ENCODE peak calls at places on chromosome 15, in four cellular contexts. One of them, this sample, is unnamed.

GRCh38 chr15:92306662-92307061 is 87.0 kb upstream of the ST8SIA2 start:
- DNase-seq in RWPE2: no peak
- DNase-seq in natural killer cell: no peak
- DNase-seq in mucosa of descending colon: no peak
- DNase-seq in this sample: no peak

GRCh38 chr15:64693134-64693533 is 82.3 kb downstream of the RBPMS2 start:
- DNase-seq in RWPE2: no peak
- DNase-seq in natural killer cell: no peak
- DNase-seq in mucosa of descending colon: no peak
- DNase-seq in this sample: peak

GRCh38 chr15:81293728-81294500 is 30.0 kb downstream of the STARD5 start:
- DNase-seq in RWPE2: no peak
- DNase-seq in natural killer cell: peak
- DNase-seq in mucosa of descending colon: peak
- DNase-seq in this sample: no peak

GRCh38 chr15:68379759-68380290 is 52.1 kb downstream of the ITGA11 start:
- DNase-seq in RWPE2: peak
- DNase-seq in natural killer cell: no peak
- DNase-seq in mucosa of descending colon: no peak
- DNase-seq in this sample: no peak

GRCh38 chr15:91208366-91208765 is 108.3 kb downstream of the SV2B start:
- DNase-seq in RWPE2: no peak
- DNase-seq in natural killer cell: no peak
- DNase-seq in mucosa of descending colon: no peak
- DNase-seq in this sample: no peak

GRCh38 chr15:88574646-88575045 is 28.2 kb upstream of the DET1 start:
- DNase-seq in RWPE2: no peak
- DNase-seq in natural killer cell: no peak
- DNase-seq in mucosa of descending colon: no peak
- DNase-seq in this sample: no peak

GRCh38 chr15:59281699-59282098 is 75.1 kb downstream of the LDHAL6B start:
- DNase-seq in RWPE2: no peak
- DNase-seq in natural killer cell: no peak
- DNase-seq in mucosa of descending colon: no peak
- DNase-seq in this sample: no peak

GRCh38 chr15:25848769-25849430 is 14.2 kb downstream of the ATP10A start:
- DNase-seq in RWPE2: no peak
- DNase-seq in natural killer cell: no peak
- DNase-seq in mucosa of descending colon: no peak
- DNase-seq in this sample: no peak

GRCh38 chr15:80483656-80484055 is 79.5 kb downstream of the ARNT2 start:
- DNase-seq in RWPE2: no peak
- DNase-seq in natural killer cell: no peak
- DNase-seq in mucosa of descending colon: no peak
- DNase-seq in this sample: no peak

GRCh38 chr15:70200511-70200991 is 102.8 kb upstream of the TLE3 start:
- DNase-seq in RWPE2: peak
- DNase-seq in natural killer cell: no peak
- DNase-seq in mucosa of descending colon: no peak
- DNase-seq in this sample: peak

GRCh38 chr15:67300266-67300914 is 45.8 kb downstream of the IQCH start:
- DNase-seq in RWPE2: no peak
- DNase-seq in natural killer cell: no peak
- DNase-seq in mucosa of descending colon: no peak
- DNase-seq in this sample: no peak

GRCh38 chr15:67307156-67307555 is 52.6 kb downstream of the IQCH start:
- DNase-seq in RWPE2: no peak
- DNase-seq in natural killer cell: no peak
- DNase-seq in mucosa of descending colon: no peak
- DNase-seq in this sample: no peak

GRCh38 chr15:67304778-67305177 is 50.2 kb downstream of the IQCH start:
- DNase-seq in RWPE2: no peak
- DNase-seq in natural killer cell: no peak
- DNase-seq in mucosa of descending colon: no peak
- DNase-seq in this sample: no peak

GRCh38 chr15:67305506-67305905 is 50.9 kb downstream of the IQCH start:
- DNase-seq in RWPE2: no peak
- DNase-seq in natural killer cell: no peak
- DNase-seq in mucosa of descending colon: no peak
- DNase-seq in this sample: no peak

DNA sequence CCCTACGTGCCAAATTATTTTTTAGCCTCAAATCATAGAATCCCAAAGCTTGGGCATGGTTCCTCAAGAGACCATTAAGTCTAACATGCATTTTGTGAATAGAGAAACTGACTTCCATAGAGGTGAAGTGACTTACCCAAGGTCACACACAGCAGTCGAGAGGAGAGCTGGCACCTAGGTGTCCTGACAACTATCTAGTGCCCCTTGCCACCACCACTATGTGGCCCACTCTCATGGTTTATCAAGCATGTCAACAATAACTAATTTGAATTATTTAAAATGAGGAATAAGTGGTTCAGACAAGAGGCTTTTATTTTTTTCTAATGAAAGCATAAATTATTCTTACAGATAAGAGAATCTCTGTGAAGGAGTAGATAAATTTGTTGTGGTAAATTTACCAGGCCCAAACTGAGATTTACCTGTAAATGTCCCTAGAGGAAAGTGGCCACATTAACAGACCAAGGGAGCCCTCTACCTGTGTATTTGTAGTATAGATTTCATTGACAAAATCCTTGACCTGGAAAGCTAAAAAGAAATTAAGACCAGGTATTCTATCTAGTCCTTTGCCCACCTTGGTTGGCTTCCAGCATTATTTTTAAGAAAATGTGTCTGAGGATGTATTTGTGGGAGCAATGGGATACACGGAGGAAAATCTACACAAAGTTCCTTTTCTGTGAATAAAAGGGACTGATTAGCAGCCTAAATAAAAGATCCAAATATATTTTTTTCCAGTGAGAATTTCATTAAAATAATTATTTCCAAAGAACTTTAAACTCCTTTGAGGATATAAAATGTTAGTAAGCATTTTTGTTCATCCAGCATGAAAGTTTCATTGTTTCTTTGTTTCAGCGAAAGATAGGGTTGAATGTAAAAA is 49.1 kb downstream of the IQCH start:
- DNase-seq in RWPE2: no peak
- DNase-seq in natural killer cell: no peak
- DNase-seq in mucosa of descending colon: peak
- DNase-seq in this sample: no peak
- TF ChIP-seq CTCF in RWPE2: peak
- TF ChIP-seq CTCF in natural killer cell: peak
- TF ChIP-seq CTCF in mucosa of descending colon: no peak
- TF ChIP-seq CTCF in this sample: peak

DNA sequence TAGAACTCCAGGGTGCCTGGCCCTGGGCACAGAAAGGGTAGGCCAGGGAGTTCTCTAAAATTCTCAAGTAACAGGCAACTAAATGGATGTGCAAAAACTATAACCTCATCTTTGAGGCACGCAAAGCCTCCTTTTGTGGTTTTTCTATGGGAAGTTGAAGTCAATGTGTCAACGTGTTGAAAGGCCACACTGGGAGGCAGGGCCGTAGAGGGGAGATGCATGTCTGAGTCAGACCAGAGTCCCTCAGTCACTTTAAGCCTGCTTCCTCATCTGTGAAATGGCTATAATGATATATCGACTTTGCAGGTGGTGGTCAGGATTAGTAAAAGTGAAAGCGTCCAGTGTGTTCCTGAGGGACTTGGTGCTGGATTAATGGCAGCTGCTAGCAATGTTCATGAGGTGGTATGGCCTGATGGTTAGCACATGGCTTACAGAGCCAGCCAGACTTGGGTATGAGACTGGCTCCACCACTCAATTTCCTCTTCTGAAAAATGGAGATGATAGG is 17.0 kb downstream of the TGM5 start:
- DNase-seq in RWPE2: no peak
- DNase-seq in natural killer cell: no peak
- DNase-seq in mucosa of descending colon: no peak
- DNase-seq in this sample: no peak
- TF ChIP-seq CTCF in RWPE2: no peak
- TF ChIP-seq CTCF in natural killer cell: no peak
- TF ChIP-seq CTCF in mucosa of descending colon: no peak
- TF ChIP-seq CTCF in this sample: no peak

GRCh38 chr15:50773389-50773788 is 7.9 kb upstream of the SPPL2A start:
- DNase-seq in RWPE2: no peak
- DNase-seq in natural killer cell: no peak
- DNase-seq in mucosa of descending colon: no peak
- DNase-seq in this sample: no peak

GRCh38 chr15:50774450-50774849 is 8.9 kb upstream of the SPPL2A start:
- DNase-seq in RWPE2: no peak
- DNase-seq in natural killer cell: no peak
- DNase-seq in mucosa of descending colon: peak
- DNase-seq in this sample: no peak

GRCh38 chr15:50778089-50778488 is 12.6 kb upstream of the SPPL2A start:
- DNase-seq in RWPE2: no peak
- DNase-seq in natural killer cell: no peak
- DNase-seq in mucosa of descending colon: no peak
- DNase-seq in this sample: no peak

GRCh38 chr15:50777045-50777444 is 11.5 kb upstream of the SPPL2A start:
- DNase-seq in RWPE2: no peak
- DNase-seq in natural killer cell: no peak
- DNase-seq in mucosa of descending colon: no peak
- DNase-seq in this sample: no peak
- TF ChIP-seq CTCF in RWPE2: no peak
- TF ChIP-seq CTCF in natural killer cell: no peak
- TF ChIP-seq CTCF in mucosa of descending colon: no peak
- TF ChIP-seq CTCF in this sample: no peak

GRCh38 chr15:40040770-40041169 is 1.8 kb upstream of the SRP14 start:
- DNase-seq in RWPE2: no peak
- DNase-seq in natural killer cell: no peak
- DNase-seq in mucosa of descending colon: no peak
- DNase-seq in this sample: no peak

GRCh38 chr15:40042791-40043320 is 3.9 kb upstream of the SRP14 start:
- DNase-seq in RWPE2: no peak
- DNase-seq in natural killer cell: no peak
- DNase-seq in mucosa of descending colon: no peak
- DNase-seq in this sample: no peak

GRCh38 chr15:40040293-40040635 is 1.3 kb upstream of the SRP14 start:
- DNase-seq in RWPE2: no peak
- DNase-seq in natural killer cell: no peak
- DNase-seq in mucosa of descending colon: no peak
- DNase-seq in this sample: no peak

GRCh38 chr15:40038267-40038653 is 721 bp downstream of the SRP14 start:
- DNase-seq in RWPE2: no peak
- DNase-seq in natural killer cell: no peak
- DNase-seq in mucosa of descending colon: peak
- DNase-seq in this sample: no peak

GRCh38 chr15:40038654-40039543 is at the start of gene SRP14:
- DNase-seq in RWPE2: peak
- DNase-seq in natural killer cell: peak
- DNase-seq in mucosa of descending colon: peak
- DNase-seq in this sample: peak
- TF ChIP-seq CTCF in RWPE2: no peak
- TF ChIP-seq CTCF in natural killer cell: no peak
- TF ChIP-seq CTCF in mucosa of descending colon: no peak
- TF ChIP-seq CTCF in this sample: no peak

DNA sequence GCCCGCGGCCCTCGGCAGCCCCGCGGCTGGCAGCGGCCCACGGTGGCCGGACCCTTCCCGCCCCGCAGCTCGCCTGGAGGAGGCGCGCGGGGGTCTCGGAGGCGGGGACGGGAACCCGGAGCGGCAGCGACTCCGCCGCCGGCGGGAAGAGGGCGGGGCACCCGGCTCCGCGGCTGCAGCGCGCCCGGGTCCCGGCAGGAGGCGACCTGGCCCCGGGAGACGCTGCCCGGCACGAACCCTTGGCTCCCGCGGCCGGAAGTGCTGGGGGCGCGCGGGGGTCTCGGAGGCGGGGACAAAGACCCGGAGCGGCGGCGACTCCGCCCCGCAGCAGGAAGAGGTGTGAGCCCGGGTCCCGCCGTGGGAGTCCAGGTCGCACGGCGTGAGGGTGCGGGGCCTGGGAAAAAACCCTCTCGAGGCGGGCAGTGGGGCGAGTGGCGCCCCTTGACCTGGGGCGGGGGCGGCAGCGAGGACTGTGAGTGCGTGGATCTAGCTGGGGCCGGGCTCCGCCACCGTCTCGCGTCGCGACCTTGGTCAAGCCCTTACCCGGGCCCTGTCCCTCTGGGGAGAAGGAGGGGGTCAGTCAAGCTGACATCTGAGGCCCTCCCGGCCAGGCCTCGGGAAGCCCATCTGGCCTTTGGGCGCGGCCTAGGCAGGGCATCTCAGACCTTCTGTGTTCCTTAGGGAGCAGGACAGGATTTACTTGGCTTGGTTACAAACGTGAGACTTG is at the start of gene CIB2:
- DNase-seq in RWPE2: peak
- DNase-seq in natural killer cell: peak
- DNase-seq in mucosa of descending colon: peak
- DNase-seq in this sample: peak
- TF ChIP-seq CTCF in RWPE2: peak
- TF ChIP-seq CTCF in natural killer cell: peak
- TF ChIP-seq CTCF in mucosa of descending colon: peak
- TF ChIP-seq CTCF in this sample: peak

GRCh38 chr15:35496585-35496984 is 49.4 kb downstream of the DPH6 start:
- DNase-seq in RWPE2: no peak
- DNase-seq in natural killer cell: no peak
- DNase-seq in mucosa of descending colon: no peak
- DNase-seq in this sample: no peak

GRCh38 chr15:35505152-35505551 is 40.8 kb downstream of the DPH6 start:
- DNase-seq in RWPE2: no peak
- DNase-seq in natural killer cell: no peak
- DNase-seq in mucosa of descending colon: no peak
- DNase-seq in this sample: no peak

GRCh38 chr15:35495075-35495474 is 50.9 kb downstream of the DPH6 start:
- DNase-seq in RWPE2: no peak
- DNase-seq in natural killer cell: no peak
- DNase-seq in mucosa of descending colon: no peak
- DNase-seq in this sample: no peak

GRCh38 chr15:35499723-35500122 is 46.2 kb downstream of the DPH6 start:
- DNase-seq in RWPE2: no peak
- DNase-seq in natural killer cell: no peak
- DNase-seq in mucosa of descending colon: no peak
- DNase-seq in this sample: no peak
- TF ChIP-seq CTCF in RWPE2: no peak
- TF ChIP-seq CTCF in natural killer cell: no peak
- TF ChIP-seq CTCF in mucosa of descending colon: no peak
- TF ChIP-seq CTCF in this sample: no peak

This sample was measured in psoas muscle.